ENCODE peak calls at places on chromosome 9, in nine cellular contexts. One of them, this sample, is unnamed.

GRCh38 chr9:103731541-103731940 is 362.6 kb upstream of the SMC2 start:
- DNase-seq in AG09319: no peak
- DNase-seq in GM12865: no peak
- DNase-seq in endodermal cell: no peak
- DNase-seq in OCI-LY7: no peak
- DNase-seq in A673: no peak
- DNase-seq in lower leg skin: no peak
- DNase-seq in WTC11: no peak
- DNase-seq in ovary: no peak
- DNase-seq in this sample: no peak

GRCh38 chr9:37653385-37653784 is 2.6 kb downstream of the FRMPD1 start:
- DNase-seq in endodermal cell: no peak
- DNase-seq in ovary: no peak
- DNase-seq in A673: no peak
- DNase-seq in AG09319: no peak
- DNase-seq in GM12865: no peak
- DNase-seq in WTC11: no peak
- DNase-seq in lower leg skin: no peak
- DNase-seq in OCI-LY7: no peak
- DNase-seq in this sample: peak; percentile 45

GRCh38 chr9:93264338-93265125 is 80.6 kb downstream of the WNK2 start:
- DNase-seq in endodermal cell: no peak
- DNase-seq in A673: no peak
- DNase-seq in lower leg skin: no peak
- DNase-seq in GM12865: no peak
- DNase-seq in AG09319: no peak
- DNase-seq in ovary: no peak
- DNase-seq in WTC11: no peak
- DNase-seq in OCI-LY7: no peak
- DNase-seq in this sample: no peak

GRCh38 chr9:127393680-127394079 is 3.3 kb upstream of the SLC2A8 start:
- DNase-seq in lower leg skin: no peak
- DNase-seq in ovary: no peak
- DNase-seq in OCI-LY7: no peak
- DNase-seq in AG09319: peak; percentile 4
- DNase-seq in WTC11: no peak
- DNase-seq in GM12865: no peak
- DNase-seq in endodermal cell: no peak
- DNase-seq in A673: no peak
- DNase-seq in this sample: no peak

GRCh38 chr9:72476617-72477375 is 44.6 kb upstream of the TMC1 start:
- DNase-seq in ovary: no peak
- DNase-seq in A673: no peak
- DNase-seq in endodermal cell: peak; percentile 68
- DNase-seq in lower leg skin: peak; percentile 45
- DNase-seq in WTC11: no peak
- DNase-seq in AG09319: no peak
- DNase-seq in OCI-LY7: no peak
- DNase-seq in GM12865: no peak
- DNase-seq in this sample: no peak

GRCh38 chr9:122248448-122248865 is 16.2 kb downstream of the RBM18 start:
- DNase-seq in WTC11: no peak
- DNase-seq in AG09319: no peak
- DNase-seq in GM12865: no peak
- DNase-seq in OCI-LY7: no peak
- DNase-seq in ovary: no peak
- DNase-seq in lower leg skin: no peak
- DNase-seq in A673: no peak
- DNase-seq in endodermal cell: no peak
- DNase-seq in this sample: no peak

GRCh38 chr9:133371261-133371711 is 4.6 kb downstream of the SURF4 start:
- DNase-seq in endodermal cell: no peak
- DNase-seq in ovary: no peak
- DNase-seq in AG09319: no peak
- DNase-seq in WTC11: no peak
- DNase-seq in OCI-LY7: no peak
- DNase-seq in lower leg skin: no peak
- DNase-seq in GM12865: no peak
- DNase-seq in A673: no peak
- DNase-seq in this sample: no peak

GRCh38 chr9:91214086-91214485 is 147.6 kb downstream of the AUH start:
- DNase-seq in WTC11: no peak
- DNase-seq in A673: peak; percentile 23
- DNase-seq in lower leg skin: no peak
- DNase-seq in GM12865: no peak
- DNase-seq in OCI-LY7: no peak
- DNase-seq in ovary: no peak
- DNase-seq in endodermal cell: no peak
- DNase-seq in AG09319: no peak
- DNase-seq in this sample: no peak

GRCh38 chr9:91693226-91693625 is 256.8 kb downstream of the ROR2 start:
- DNase-seq in GM12865: no peak
- DNase-seq in endodermal cell: peak; percentile 78
- DNase-seq in AG09319: no peak
- DNase-seq in WTC11: no peak
- DNase-seq in ovary: no peak
- DNase-seq in OCI-LY7: no peak
- DNase-seq in A673: no peak
- DNase-seq in lower leg skin: no peak
- DNase-seq in this sample: no peak

GRCh38 chr9:80552931-80553330 is 981.2 kb downstream of the TLE4 start:
- DNase-seq in ovary: no peak
- DNase-seq in lower leg skin: peak; percentile 18
- DNase-seq in GM12865: no peak
- DNase-seq in OCI-LY7: no peak
- DNase-seq in AG09319: no peak
- DNase-seq in A673: no peak
- DNase-seq in endodermal cell: no peak
- DNase-seq in WTC11: no peak
- DNase-seq in this sample: no peak

GRCh38 chr9:113355197-113355596 is 5.9 kb downstream of the BSPRY start:
- DNase-seq in A673: peak; percentile 24
- DNase-seq in OCI-LY7: peak; percentile 33
- DNase-seq in ovary: no peak
- DNase-seq in lower leg skin: no peak
- DNase-seq in endodermal cell: no peak
- DNase-seq in GM12865: no peak
- DNase-seq in WTC11: no peak
- DNase-seq in AG09319: no peak
- DNase-seq in this sample: no peak
- TF ChIP-seq CTCF in A673: peak; percentile 18
- TF ChIP-seq CTCF in OCI-LY7: peak; percentile 56
- TF ChIP-seq CTCF in ovary: no peak
- TF ChIP-seq CTCF in lower leg skin: no peak
- TF ChIP-seq CTCF in endodermal cell: peak; percentile 67
- TF ChIP-seq CTCF in GM12865: peak; percentile 8
- TF ChIP-seq CTCF in WTC11: no peak
- TF ChIP-seq CTCF in AG09319: peak; percentile 15
- TF ChIP-seq CTCF in this sample: no peak

DNA sequence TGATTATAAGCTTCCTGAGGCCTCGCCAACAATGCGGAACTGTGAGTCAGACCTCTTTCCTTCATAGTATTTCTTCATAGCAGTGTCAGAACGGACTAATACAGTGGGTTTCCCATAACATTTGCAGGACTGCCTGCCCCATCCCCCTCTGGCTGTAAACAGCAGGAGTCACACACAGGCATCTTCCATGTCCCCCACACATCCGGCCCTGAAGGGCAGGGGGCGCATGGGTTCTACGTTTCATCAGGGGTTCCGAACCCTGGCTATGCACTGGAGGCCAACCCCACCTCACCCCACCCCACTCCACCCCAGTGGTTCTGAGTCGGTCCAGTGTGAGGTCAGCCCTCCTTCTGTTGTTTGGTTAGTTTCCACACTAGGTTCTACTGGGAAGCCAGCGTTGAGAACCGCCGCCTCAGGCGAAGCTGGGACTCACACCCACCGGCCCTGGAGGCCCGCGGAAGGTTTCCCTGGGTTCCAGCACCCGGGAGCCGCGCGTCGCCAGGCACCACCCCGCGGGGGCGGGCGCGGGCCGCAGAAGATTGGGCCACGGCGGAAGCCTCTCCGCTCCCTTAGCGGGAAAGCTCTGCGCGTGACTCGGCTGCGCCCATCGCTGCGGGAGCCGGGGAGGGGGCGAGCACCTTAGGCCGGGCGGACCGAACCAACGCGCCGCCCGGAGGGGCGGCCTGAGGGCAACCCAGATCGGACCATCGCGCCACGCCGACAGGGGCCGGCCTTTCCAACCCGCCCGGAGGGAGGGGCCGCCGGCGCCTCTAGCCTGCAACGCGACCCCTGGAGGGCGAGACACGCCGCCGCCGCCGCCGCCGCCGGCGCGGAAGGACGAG is at the start of gene RUSC2:
- DNase-seq in A673: peak; percentile 93
- DNase-seq in OCI-LY7: peak; percentile 24
- DNase-seq in GM12865: peak; percentile 47
- DNase-seq in WTC11: peak; percentile 87
- DNase-seq in lower leg skin: peak; percentile 65
- DNase-seq in AG09319: peak; percentile 81
- DNase-seq in endodermal cell: peak; percentile 97
- DNase-seq in ovary: peak; percentile 90
- DNase-seq in this sample: no peak
- TF ChIP-seq CTCF in A673: peak; percentile 48
- TF ChIP-seq CTCF in OCI-LY7: peak; percentile 16
- TF ChIP-seq CTCF in GM12865: peak; percentile 4
- TF ChIP-seq CTCF in WTC11: no peak
- TF ChIP-seq CTCF in lower leg skin: no peak
- TF ChIP-seq CTCF in AG09319: peak; percentile 35
- TF ChIP-seq CTCF in endodermal cell: peak; percentile 69
- TF ChIP-seq CTCF in ovary: no peak
- TF ChIP-seq CTCF in this sample: peak; percentile 22

GRCh38 chr9:109973336-109973735 is 193.3 kb downstream of the PALM2AKAP2 start:
- DNase-seq in WTC11: no peak
- DNase-seq in AG09319: no peak
- DNase-seq in ovary: no peak
- DNase-seq in GM12865: peak; percentile 35
- DNase-seq in A673: no peak
- DNase-seq in lower leg skin: no peak
- DNase-seq in OCI-LY7: no peak
- DNase-seq in endodermal cell: peak; percentile 22
- DNase-seq in this sample: no peak

GRCh38 chr9:109971226-109971625 is 191.2 kb downstream of the PALM2AKAP2 start:
- DNase-seq in OCI-LY7: no peak
- DNase-seq in ovary: no peak
- DNase-seq in endodermal cell: no peak
- DNase-seq in AG09319: no peak
- DNase-seq in A673: no peak
- DNase-seq in lower leg skin: no peak
- DNase-seq in WTC11: no peak
- DNase-seq in GM12865: no peak
- DNase-seq in this sample: no peak

GRCh38 chr9:109974143-109974917 is 194.3 kb downstream of the PALM2AKAP2 start:
- DNase-seq in GM12865: peak; percentile 96
- DNase-seq in ovary: no peak
- DNase-seq in endodermal cell: peak; percentile 19
- DNase-seq in WTC11: no peak
- DNase-seq in A673: no peak
- DNase-seq in OCI-LY7: peak; percentile 74
- DNase-seq in AG09319: no peak
- DNase-seq in lower leg skin: no peak
- DNase-seq in this sample: no peak

GRCh38 chr9:109974918-109975276 is 194.9 kb downstream of the PALM2AKAP2 start:
- DNase-seq in GM12865: no peak
- DNase-seq in endodermal cell: no peak
- DNase-seq in OCI-LY7: no peak
- DNase-seq in ovary: no peak
- DNase-seq in WTC11: no peak
- DNase-seq in lower leg skin: no peak
- DNase-seq in A673: no peak
- DNase-seq in AG09319: no peak
- DNase-seq in this sample: no peak

DNA sequence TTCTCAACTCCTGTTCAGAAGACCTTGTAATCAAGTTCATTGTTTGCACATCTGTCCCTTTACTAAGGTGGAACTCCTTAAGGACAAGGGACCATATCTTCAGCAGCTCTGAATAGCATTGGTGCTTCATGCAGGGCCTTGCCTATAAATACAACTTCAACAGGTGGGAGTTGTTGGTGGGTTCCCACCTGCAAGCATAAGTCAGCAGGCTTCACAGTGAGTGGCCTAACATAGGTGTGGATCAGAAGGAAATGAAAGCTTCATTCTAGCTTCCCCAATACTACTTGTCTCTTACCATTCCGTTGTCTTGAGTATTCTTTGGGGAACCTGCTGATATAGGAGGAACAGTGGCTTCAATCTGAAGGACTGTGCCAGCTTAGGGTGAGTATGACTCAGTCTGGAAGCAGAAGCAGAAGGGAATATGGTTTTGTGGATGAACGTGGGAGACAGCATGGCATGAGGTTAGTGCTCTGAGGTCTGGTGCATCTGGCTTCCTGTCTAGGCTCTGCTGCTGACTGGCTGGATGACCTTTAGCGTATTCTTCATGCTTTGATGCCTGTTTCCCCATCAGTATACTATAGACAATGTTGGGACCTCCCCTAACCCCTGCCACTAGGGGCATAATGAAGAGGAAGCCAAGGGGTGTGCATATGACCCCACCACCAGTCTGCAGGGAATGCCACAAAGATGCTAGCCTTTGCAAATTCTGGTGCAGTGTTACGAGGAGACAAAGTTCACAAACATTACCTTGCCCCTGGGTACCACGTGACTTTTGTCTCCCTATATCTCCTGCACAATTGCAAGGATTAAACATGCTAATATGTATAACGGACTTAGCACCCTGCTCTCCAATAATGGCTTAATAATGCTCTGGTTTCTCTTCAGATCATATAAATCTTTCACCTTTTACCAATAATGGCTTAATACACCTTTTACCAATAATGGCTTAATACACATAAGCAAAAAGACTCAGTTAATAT is 192.3 kb downstream of the PALM2AKAP2 start:
- DNase-seq in A673: no peak
- DNase-seq in OCI-LY7: peak; percentile 94
- DNase-seq in lower leg skin: no peak
- DNase-seq in ovary: no peak
- DNase-seq in GM12865: peak; percentile 84
- DNase-seq in AG09319: no peak
- DNase-seq in endodermal cell: no peak
- DNase-seq in WTC11: no peak
- DNase-seq in this sample: no peak
- TF ChIP-seq CTCF in A673: no peak
- TF ChIP-seq CTCF in OCI-LY7: peak; percentile 87
- TF ChIP-seq CTCF in lower leg skin: no peak
- TF ChIP-seq CTCF in ovary: no peak
- TF ChIP-seq CTCF in GM12865: peak; percentile 53
- TF ChIP-seq CTCF in AG09319: no peak
- TF ChIP-seq CTCF in endodermal cell: peak; percentile 56
- TF ChIP-seq CTCF in WTC11: no peak
- TF ChIP-seq CTCF in this sample: no peak

GRCh38 chr9:28650327-28650726 is 1077.0 kb upstream of the C9orf72 start:
- DNase-seq in lower leg skin: no peak
- DNase-seq in GM12865: no peak
- DNase-seq in endodermal cell: no peak
- DNase-seq in ovary: no peak
- DNase-seq in WTC11: no peak
- DNase-seq in OCI-LY7: no peak
- DNase-seq in AG09319: no peak
- DNase-seq in A673: no peak
- DNase-seq in this sample: no peak

GRCh38 chr9:28651050-28651722 is 1077.9 kb upstream of the C9orf72 start:
- DNase-seq in GM12865: no peak
- DNase-seq in lower leg skin: no peak
- DNase-seq in AG09319: no peak
- DNase-seq in endodermal cell: no peak
- DNase-seq in OCI-LY7: no peak
- DNase-seq in WTC11: no peak
- DNase-seq in ovary: no peak
- DNase-seq in A673: no peak
- DNase-seq in this sample: no peak

GRCh38 chr9:28648723-28649122 is 1075.4 kb upstream of the C9orf72 start:
- DNase-seq in endodermal cell: no peak
- DNase-seq in lower leg skin: no peak
- DNase-seq in WTC11: no peak
- DNase-seq in A673: peak; percentile 56
- DNase-seq in OCI-LY7: no peak
- DNase-seq in GM12865: no peak
- DNase-seq in ovary: no peak
- DNase-seq in AG09319: no peak
- DNase-seq in this sample: no peak
- TF ChIP-seq CTCF in endodermal cell: peak; percentile 81
- TF ChIP-seq CTCF in lower leg skin: no peak
- TF ChIP-seq CTCF in WTC11: peak; percentile 55
- TF ChIP-seq CTCF in A673: peak; percentile 69
- TF ChIP-seq CTCF in OCI-LY7: peak; percentile 52
- TF ChIP-seq CTCF in GM12865: no peak
- TF ChIP-seq CTCF in ovary: no peak
- TF ChIP-seq CTCF in AG09319: no peak
- TF ChIP-seq CTCF in this sample: peak; percentile 12